ENCODE peak calls at places on chromosomes 12 and 14, in eight cellular contexts. One of them, this sample, is unnamed.

GRCh38 chr14:47103781-47104180 is 452.2 kb upstream of the RPL10L start:
- DNase-seq in NB4: no peak
- DNase-seq in ovary: no peak
- DNase-seq in cardiac fibroblast: no peak
- DNase-seq in fibroblast of pulmonary artery: no peak
- DNase-seq in stomach: no peak
- DNase-seq in HCT116: no peak
- DNase-seq in bronchial epithelial cell: no peak
- DNase-seq in this sample: no peak

GRCh38 chr12:70083677-70084020 is 159.6 kb upstream of the CNOT2 start:
- DNase-seq in cardiac fibroblast: no peak
- DNase-seq in NB4: no peak
- DNase-seq in bronchial epithelial cell: no peak
- DNase-seq in stomach: no peak
- DNase-seq in ovary: no peak
- DNase-seq in HCT116: no peak
- DNase-seq in fibroblast of pulmonary artery: no peak
- DNase-seq in this sample: no peak

GRCh38 chr14:105203057-105203494 is 22.0 kb upstream of the NUDT14 start:
- DNase-seq in cardiac fibroblast: peak; percentile 74
- DNase-seq in fibroblast of pulmonary artery: peak; percentile 63
- DNase-seq in HCT116: no peak
- DNase-seq in ovary: peak; percentile 86
- DNase-seq in NB4: peak; percentile 60
- DNase-seq in stomach: peak; percentile 85
- DNase-seq in bronchial epithelial cell: peak; percentile 36
- DNase-seq in this sample: no peak

GRCh38 chr14:34219661-34220060 is 242.4 kb downstream of the SPTSSA start:
- DNase-seq in HCT116: no peak
- DNase-seq in NB4: no peak
- DNase-seq in bronchial epithelial cell: peak; percentile 87
- DNase-seq in stomach: no peak
- DNase-seq in fibroblast of pulmonary artery: no peak
- DNase-seq in ovary: no peak
- DNase-seq in cardiac fibroblast: no peak
- DNase-seq in this sample: no peak

GRCh38 chr12:19547258-19547657 is 108.0 kb downstream of the AEBP2 start:
- DNase-seq in cardiac fibroblast: peak; percentile 88
- DNase-seq in fibroblast of pulmonary artery: peak; percentile 85
- DNase-seq in NB4: no peak
- DNase-seq in ovary: no peak
- DNase-seq in stomach: no peak
- DNase-seq in HCT116: no peak
- DNase-seq in bronchial epithelial cell: no peak
- DNase-seq in this sample: no peak

GRCh38 chr12:93763746-93764147 is 86.6 kb downstream of the CRADD start:
- DNase-seq in bronchial epithelial cell: no peak
- DNase-seq in NB4: no peak
- DNase-seq in fibroblast of pulmonary artery: no peak
- DNase-seq in HCT116: no peak
- DNase-seq in ovary: no peak
- DNase-seq in stomach: no peak
- DNase-seq in cardiac fibroblast: no peak
- DNase-seq in this sample: peak; percentile 58

GRCh38 chr14:59582845-59583509 is 6.4 kb upstream of the CCDC175 start:
- DNase-seq in stomach: no peak
- DNase-seq in cardiac fibroblast: no peak
- DNase-seq in HCT116: no peak
- DNase-seq in bronchial epithelial cell: no peak
- DNase-seq in fibroblast of pulmonary artery: no peak
- DNase-seq in ovary: no peak
- DNase-seq in NB4: peak; percentile 54
- DNase-seq in this sample: peak; percentile 99

GRCh38 chr12:43969882-43970281 is 134.0 kb downstream of the TMEM117 start:
- DNase-seq in HCT116: peak; percentile 24
- DNase-seq in stomach: no peak
- DNase-seq in fibroblast of pulmonary artery: peak; percentile 50
- DNase-seq in bronchial epithelial cell: peak; percentile 91
- DNase-seq in cardiac fibroblast: peak; percentile 26
- DNase-seq in ovary: no peak
- DNase-seq in NB4: no peak
- DNase-seq in this sample: no peak

GRCh38 chr12:95709152-95709551 is 81.4 kb downstream of the NTN4 start:
- DNase-seq in stomach: no peak
- DNase-seq in ovary: no peak
- DNase-seq in cardiac fibroblast: no peak
- DNase-seq in fibroblast of pulmonary artery: no peak
- DNase-seq in NB4: no peak
- DNase-seq in bronchial epithelial cell: no peak
- DNase-seq in HCT116: no peak
- DNase-seq in this sample: no peak

DNA sequence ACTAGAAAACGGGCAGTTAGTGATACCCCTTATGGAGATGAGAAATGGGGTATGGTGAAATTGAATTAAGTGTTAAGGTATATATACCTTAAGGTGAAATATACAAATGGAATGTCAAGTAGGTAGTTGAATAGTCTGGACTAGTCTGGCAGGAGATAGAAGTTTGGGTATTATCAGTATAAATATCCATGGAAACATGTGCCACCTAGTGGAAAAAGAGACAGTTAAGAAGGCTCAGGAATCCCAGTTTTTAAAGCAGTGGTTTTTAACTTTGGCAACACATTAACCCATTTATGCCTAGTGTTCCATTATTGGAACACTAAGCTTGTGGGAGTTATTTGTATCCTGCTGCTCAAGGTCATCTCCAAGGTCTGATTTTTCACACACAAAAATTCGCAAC is 38.6 kb upstream of the TPH2 start:
- DNase-seq in ovary: no peak
- DNase-seq in NB4: peak; percentile 3
- DNase-seq in stomach: no peak
- DNase-seq in cardiac fibroblast: peak; percentile 6
- DNase-seq in HCT116: no peak
- DNase-seq in fibroblast of pulmonary artery: peak; percentile 13
- DNase-seq in bronchial epithelial cell: peak; percentile 63
- DNase-seq in this sample: no peak
- TF ChIP-seq CTCF in ovary: no peak
- TF ChIP-seq CTCF in NB4: no peak
- TF ChIP-seq CTCF in stomach: no peak
- TF ChIP-seq CTCF in cardiac fibroblast: peak; percentile 28
- TF ChIP-seq CTCF in HCT116: peak; percentile 14
- TF ChIP-seq CTCF in fibroblast of pulmonary artery: peak; percentile 26
- TF ChIP-seq CTCF in bronchial epithelial cell: peak; percentile 17
- TF ChIP-seq CTCF in this sample: peak; percentile 30

GRCh38 chr12:30200864-30201263 is 417.1 kb upstream of the TMTC1 start:
- DNase-seq in fibroblast of pulmonary artery: peak; percentile 9
- DNase-seq in NB4: no peak
- DNase-seq in stomach: peak; percentile 28
- DNase-seq in cardiac fibroblast: peak; percentile 11
- DNase-seq in bronchial epithelial cell: no peak
- DNase-seq in ovary: no peak
- DNase-seq in HCT116: no peak
- DNase-seq in this sample: no peak
- H3K4me3 ChIP-seq in fibroblast of pulmonary artery: peak overlapping the region; percentile 29
- H3K4me3 ChIP-seq in NB4: no peak overlapping the region
- H3K4me3 ChIP-seq in stomach: peak overlapping the region; percentile 38
- H3K4me3 ChIP-seq in cardiac fibroblast: peak overlapping the region; percentile 27
- H3K4me3 ChIP-seq in bronchial epithelial cell: no peak overlapping the region
- H3K4me3 ChIP-seq in ovary: no peak overlapping the region
- H3K4me3 ChIP-seq in HCT116: no peak overlapping the region
- H3K4me3 ChIP-seq in this sample: peak overlapping the region; percentile 53

GRCh38 chr12:130619378-130619970 is 96.6 kb downstream of the RIMBP2 start:
- DNase-seq in cardiac fibroblast: no peak
- DNase-seq in fibroblast of pulmonary artery: no peak
- DNase-seq in ovary: no peak
- DNase-seq in bronchial epithelial cell: no peak
- DNase-seq in HCT116: no peak
- DNase-seq in NB4: no peak
- DNase-seq in stomach: no peak
- DNase-seq in this sample: no peak

GRCh38 chr12:130621696-130622298 is 94.3 kb downstream of the RIMBP2 start:
- DNase-seq in ovary: no peak
- DNase-seq in cardiac fibroblast: no peak
- DNase-seq in bronchial epithelial cell: no peak
- DNase-seq in NB4: no peak
- DNase-seq in HCT116: no peak
- DNase-seq in stomach: no peak
- DNase-seq in fibroblast of pulmonary artery: no peak
- DNase-seq in this sample: no peak

GRCh38 chr12:130620756-130621155 is 95.3 kb downstream of the RIMBP2 start:
- DNase-seq in bronchial epithelial cell: no peak
- DNase-seq in ovary: no peak
- DNase-seq in NB4: no peak
- DNase-seq in cardiac fibroblast: no peak
- DNase-seq in HCT116: no peak
- DNase-seq in stomach: no peak
- DNase-seq in fibroblast of pulmonary artery: no peak
- DNase-seq in this sample: no peak

GRCh38 chr12:130622803-130623202 is 93.3 kb downstream of the RIMBP2 start:
- DNase-seq in fibroblast of pulmonary artery: no peak
- DNase-seq in cardiac fibroblast: no peak
- DNase-seq in NB4: no peak
- DNase-seq in ovary: no peak
- DNase-seq in stomach: no peak
- DNase-seq in HCT116: no peak
- DNase-seq in bronchial epithelial cell: no peak
- DNase-seq in this sample: no peak

GRCh38 chr12:130620281-130620680 is 95.8 kb downstream of the RIMBP2 start:
- DNase-seq in bronchial epithelial cell: no peak
- DNase-seq in HCT116: no peak
- DNase-seq in cardiac fibroblast: no peak
- DNase-seq in NB4: no peak
- DNase-seq in ovary: no peak
- DNase-seq in stomach: no peak
- DNase-seq in fibroblast of pulmonary artery: no peak
- DNase-seq in this sample: no peak
- TF ChIP-seq CTCF in bronchial epithelial cell: no peak
- TF ChIP-seq CTCF in HCT116: no peak
- TF ChIP-seq CTCF in cardiac fibroblast: no peak
- TF ChIP-seq CTCF in NB4: no peak
- TF ChIP-seq CTCF in ovary: no peak
- TF ChIP-seq CTCF in stomach: no peak
- TF ChIP-seq CTCF in fibroblast of pulmonary artery: no peak
- TF ChIP-seq CTCF in this sample: no peak

GRCh38 chr14:51651388-51652167 is at the start of gene FRMD6:
- DNase-seq in stomach: peak; percentile 76
- DNase-seq in fibroblast of pulmonary artery: peak; percentile 85
- DNase-seq in cardiac fibroblast: peak; percentile 92
- DNase-seq in ovary: peak; percentile 90
- DNase-seq in NB4: peak; percentile 84
- DNase-seq in bronchial epithelial cell: peak; percentile 67
- DNase-seq in HCT116: peak; percentile 68
- DNase-seq in this sample: peak; percentile 46

GRCh38 chr14:51653096-51653814 is 1.5 kb downstream of the FRMD6 start:
- DNase-seq in HCT116: no peak
- DNase-seq in bronchial epithelial cell: peak; percentile 42
- DNase-seq in cardiac fibroblast: peak; percentile 91
- DNase-seq in fibroblast of pulmonary artery: peak; percentile 91
- DNase-seq in ovary: no peak
- DNase-seq in NB4: peak; percentile 2
- DNase-seq in stomach: no peak
- DNase-seq in this sample: no peak

GRCh38 chr14:51652168-51653095 is 722 bp downstream of the FRMD6 start:
- DNase-seq in NB4: no peak
- DNase-seq in stomach: peak; percentile 38
- DNase-seq in bronchial epithelial cell: no peak
- DNase-seq in fibroblast of pulmonary artery: no peak
- DNase-seq in cardiac fibroblast: no peak
- DNase-seq in ovary: peak; percentile 71
- DNase-seq in HCT116: no peak
- DNase-seq in this sample: no peak

GRCh38 chr14:51653855-51654548 is 2.3 kb downstream of the FRMD6 start:
- DNase-seq in stomach: no peak
- DNase-seq in bronchial epithelial cell: no peak
- DNase-seq in cardiac fibroblast: no peak
- DNase-seq in HCT116: no peak
- DNase-seq in fibroblast of pulmonary artery: peak; percentile 30
- DNase-seq in NB4: no peak
- DNase-seq in ovary: no peak
- DNase-seq in this sample: no peak

DNA sequence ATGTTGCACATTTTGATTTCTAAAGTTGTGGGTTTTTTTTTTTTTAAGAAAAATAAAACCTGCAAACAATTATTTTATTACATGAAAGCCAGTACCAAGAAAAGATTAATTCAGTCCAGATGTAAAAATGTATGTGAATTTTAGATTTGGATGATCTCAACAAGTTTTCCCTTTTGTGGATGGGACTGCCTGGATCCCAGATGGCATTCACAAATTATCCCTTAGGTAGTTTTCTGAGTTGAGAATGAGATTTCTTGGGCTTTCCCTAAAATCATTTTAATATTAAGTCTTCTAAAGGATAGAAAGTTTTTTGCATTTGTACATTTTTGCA is 2.8 kb downstream of the FRMD6 start:
- DNase-seq in fibroblast of pulmonary artery: no peak
- DNase-seq in stomach: no peak
- DNase-seq in ovary: no peak
- DNase-seq in HCT116: no peak
- DNase-seq in bronchial epithelial cell: no peak
- DNase-seq in NB4: no peak
- DNase-seq in cardiac fibroblast: no peak
- DNase-seq in this sample: no peak
- H3K4me3 ChIP-seq in fibroblast of pulmonary artery: peak overlapping the region; percentile 78
- H3K4me3 ChIP-seq in stomach: no peak overlapping the region
- H3K4me3 ChIP-seq in ovary: peak overlapping the region; percentile 76
- H3K4me3 ChIP-seq in HCT116: no peak overlapping the region
- H3K4me3 ChIP-seq in bronchial epithelial cell: no peak overlapping the region
- H3K4me3 ChIP-seq in NB4: no peak overlapping the region
- H3K4me3 ChIP-seq in cardiac fibroblast: peak overlapping the region; percentile 74
- H3K4me3 ChIP-seq in this sample: peak overlapping the region; percentile 92